ENCODE peak calls at places on chromosomes 13 and 19, in six cellular contexts. R, G, T, P, F and Z are unnamed samples. For H3K4me1, the result is how much of the 10 kb centered on the place peaks cover.

GRCh38 chr13:57629391-57629804 is 2.1 kb upstream of the PCDH17 start:
- DNase-seq in T (no peak), F (peak), P (no peak), R (no peak), G (no peak), Z (no peak)

GRCh38 chr19:47284324-47284899 is 9.7 kb downstream of the INAFM1 start:
- DNase-seq in P (no peak), T (peak), R (no peak), F (no peak), G (no peak), Z (no peak)

GRCh38 chr19:47511128-47511517 is 3.7 kb downstream of the NAPA start:
- DNase-seq in R (peak), G (peak), T (no peak), P (no peak), F (no peak), Z (no peak)

GRCh38 chr13:94710081-94710809 is 2.1 kb downstream of the SOX21 start:
- DNase-seq in T (no peak), R (no peak), F (no peak), G (no peak), P (no peak), Z (no peak)

GRCh38 chr19:29172302-29172701 is 40.6 kb downstream of the UQCRFS1 start:
- DNase-seq in F (no peak), T (no peak), P (no peak), G (no peak), R (no peak), Z (no peak)

GRCh38 chr13:107407074-107407473 is 808.3 kb downstream of the LIG4 start:
- DNase-seq in G (no peak), T (no peak), F (no peak), R (no peak), P (no peak), Z (no peak)

GRCh38 chr13:113764793-113765190 is 5.8 kb downstream of the TMEM255B start:
- DNase-seq in T (no peak), R (peak), P (no peak), G (no peak), F (peak), Z (no peak)

GRCh38 chr19:35816262-35816661 is 3.6 kb upstream of the PRODH2 start:
- DNase-seq in T (no peak), R (no peak), P (no peak), G (no peak), F (no peak), Z (no peak)

GRCh38 chr19:4455742-4456565 is 1.6 kb downstream of the UBXN6 start:
- DNase-seq in G (peak), F (peak), R (peak), P (no peak), T (peak), Z (no peak)

GRCh38 chr19:17942181-17942580 is 9.4 kb downstream of the CCDC124 start:
- DNase-seq in F (no peak), G (no peak), R (no peak), T (no peak), P (no peak), Z (no peak)

GRCh38 chr13:66965146-66965545 is 265.0 kb downstream of the PCDH9 start:
- DNase-seq in T (no peak), F (no peak), R (no peak), P (no peak), G (no peak), Z (no peak)

GRCh38 chr19:46192990-46193650 is 36.4 kb upstream of the IGFL1 start:
- DNase-seq in F (no peak), P (no peak), G (peak), T (peak), R (no peak), Z (peak)

GRCh38 chr19:14479985-14480694 is 5.0 kb upstream of the PTGER1 start:
- DNase-seq in T (peak), P (no peak), R (no peak), F (peak), G (no peak), Z (peak)

GRCh38 chr13:84917252-84917878 is 881.9 kb downstream of the SLITRK6 start:
- DNase-seq in F (no peak), R (no peak), T (peak), P (no peak), G (no peak), Z (no peak)

GRCh38 chr13:90444232-90444631 is 903.3 kb upstream of the MIR17HG start:
- DNase-seq in T (no peak), P (no peak), R (no peak), G (no peak), F (no peak), Z (no peak)

GRCh38 chr13:30125422-30126073 is 181.8 kb downstream of the KATNAL1 start:
- DNase-seq in T (peak), R (peak), P (no peak), G (no peak), F (no peak), Z (no peak)

GRCh38 chr13:32206097-32206740 is 108.9 kb downstream of the ZAR1L start:
- DNase-seq in F (no peak), R (no peak), P (no peak), G (no peak), T (no peak), Z (no peak)

GRCh38 chr13:28159057-28159456 is 20.7 kb downstream of the PAN3 start:
- DNase-seq in R (no peak), G (no peak), F (no peak), T (no peak), P (no peak), Z (no peak)

GRCh38 chr13:51681037-51681678 is 96.9 kb downstream of the WDFY2 start:
- DNase-seq in T (peak), P (no peak), G (no peak), F (no peak), R (no peak), Z (no peak)

GRCh38 chr19:46659151-46660007 is 1.6 kb downstream of the DACT3 start:
- DNase-seq in G (peak), F (peak), R (peak), P (no peak), T (no peak), Z (peak)

GRCh38 chr13:100290165-100290801 is 201.4 kb downstream of the PCCA start:
- DNase-seq in T (no peak), P (no peak), R (no peak), G (no peak), F (no peak), Z (no peak)

GRCh38 chr13:108269601-108270328 is at the start of gene TNFSF13B:
- DNase-seq in R (peak), F (peak), T (peak), G (peak), P (no peak), Z (peak)

GRCh38 chr19:43759515-43759914 is 4.8 kb upstream of the SMG9 start:
- DNase-seq in P (peak), T (peak), G (no peak), R (no peak), F (no peak), Z (no peak)

GRCh38 chr13:51618626-51619025 is 34.4 kb downstream of the WDFY2 start:
- DNase-seq in P (no peak), R (no peak), G (no peak), T (no peak), F (no peak), Z (no peak)

GRCh38 chr13:113949546-113949945 is 24.3 kb downstream of the C13orf46 start:
- DNase-seq in R (no peak), P (no peak), F (no peak), G (peak), T (no peak), Z (peak)

GRCh38 chr19:15508035-15508710 is at the start of gene CYP4F22:
- DNase-seq in R (no peak), P (no peak), F (no peak), G (no peak), T (no peak), Z (no peak)

GRCh38 chr13:42260885-42261654 is 10.9 kb upstream of the AKAP11 start:
- DNase-seq in T (no peak), F (no peak), G (no peak), R (no peak), P (no peak), Z (no peak)

GRCh38 chr19:42109896-42110295 is 22.4 kb downstream of the POU2F2 start:
- DNase-seq in T (no peak), R (no peak), P (no peak), G (no peak), F (no peak), Z (no peak)

GRCh38 chr13:53018690-53019647 is 9.6 kb upstream of the OLFM4 start:
- DNase-seq in T (no peak), R (no peak), G (no peak), F (no peak), P (no peak), Z (no peak)

GRCh38 chr19:39832341-39833083 is 1.4 kb downstream of the DYRK1B start:
- DNase-seq in F (no peak), T (no peak), G (no peak), R (no peak), P (no peak), Z (no peak)

GRCh38 chr13:114194853-114195252 is 15.8 kb downstream of the CFAP97D2 start:
- DNase-seq in T (no peak), P (no peak), R (no peak), F (no peak), G (no peak), Z (no peak)

GRCh38 chr13:22703601-22704209 is 477.1 kb upstream of the SGCG start:
- DNase-seq in P (peak), F (no peak), R (no peak), G (no peak), T (no peak), Z (no peak)

GRCh38 chr19:7159105-7159933 is 89.8 kb downstream of the ZNF557 start:
- DNase-seq in G (peak), P (no peak), T (peak), R (peak), F (no peak), Z (no peak)

GRCh38 chr13:47639716-47640447 is 361.2 kb downstream of the SUCLA2 start:
- DNase-seq in F (no peak), R (no peak), T (no peak), G (no peak), P (no peak), Z (no peak)

DNA sequence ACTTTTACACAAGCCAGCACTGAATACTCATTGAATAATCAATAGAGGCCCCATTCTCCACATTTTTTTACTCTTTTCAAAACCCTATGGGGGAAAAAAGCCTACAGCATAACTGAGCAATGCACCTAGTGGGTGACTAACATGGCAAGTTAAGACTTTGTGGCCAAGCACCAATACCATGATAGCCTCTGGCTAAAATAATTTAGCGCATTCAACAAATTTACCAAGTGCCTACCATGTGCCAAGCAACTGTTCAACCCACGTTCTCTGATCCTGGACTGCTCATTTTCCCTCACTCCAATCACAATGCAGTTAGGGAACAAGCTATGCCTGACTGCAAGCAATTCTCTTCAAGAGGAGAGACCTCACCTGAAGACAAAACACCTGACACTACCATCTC is 3.0 kb downstream of the ANKRD10 start:
- DNase-seq in R (no peak), G (no peak), P (no peak), F (no peak), T (peak), Z (no peak)
- H3K4me1 ChIP-seq in R (under half), G (half or more), P (half or more), F (half or more), T (under half), Z (under half)

DNA sequence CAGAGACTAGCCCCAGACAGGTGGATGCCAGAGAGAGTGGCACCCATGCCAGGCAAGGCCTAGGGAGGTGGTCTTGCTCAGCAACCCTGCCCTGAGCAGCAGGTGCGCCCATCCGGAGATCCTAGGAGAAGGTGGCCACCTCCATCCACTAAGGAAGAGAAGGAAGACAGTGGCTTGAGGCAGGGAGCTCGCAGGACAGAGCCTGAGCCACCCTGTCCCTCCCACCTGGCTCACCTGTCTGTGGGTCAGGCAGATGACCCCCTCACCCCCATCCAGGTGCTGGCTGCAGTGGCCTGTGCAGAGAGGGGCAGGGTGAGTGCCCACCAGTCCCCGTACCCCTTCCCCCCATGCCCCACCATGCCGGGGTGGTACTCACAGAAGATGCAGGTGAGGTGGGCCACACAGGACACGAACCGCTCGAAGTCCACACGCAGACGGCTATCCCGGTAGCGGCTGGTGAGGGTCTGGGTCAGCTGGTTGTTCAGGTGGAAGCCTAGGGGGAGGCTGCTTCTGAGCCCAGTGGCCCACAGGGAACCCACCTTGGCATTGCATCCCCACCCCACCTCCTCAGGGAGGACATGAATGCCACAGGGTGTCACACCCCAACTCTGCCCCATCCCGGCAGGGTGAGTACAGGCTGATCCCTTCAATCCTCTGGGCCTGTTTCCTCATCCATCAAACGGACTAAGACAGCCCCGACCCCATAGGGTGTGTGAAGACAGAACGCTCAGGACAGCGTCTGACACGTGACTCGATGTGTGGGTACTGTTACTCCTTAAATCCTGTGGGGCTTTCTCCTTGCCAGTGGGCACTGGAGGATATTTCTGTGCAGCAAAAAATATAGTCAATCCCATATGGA is 13.3 kb downstream of the CAPN12 start:
- DNase-seq in G (no peak), P (no peak), F (peak), R (peak), T (no peak), Z (peak)
- TF ChIP-seq CTCF in G (no peak), P (no peak), F (no peak), R (no peak), T (no peak), Z (no peak)

DNA sequence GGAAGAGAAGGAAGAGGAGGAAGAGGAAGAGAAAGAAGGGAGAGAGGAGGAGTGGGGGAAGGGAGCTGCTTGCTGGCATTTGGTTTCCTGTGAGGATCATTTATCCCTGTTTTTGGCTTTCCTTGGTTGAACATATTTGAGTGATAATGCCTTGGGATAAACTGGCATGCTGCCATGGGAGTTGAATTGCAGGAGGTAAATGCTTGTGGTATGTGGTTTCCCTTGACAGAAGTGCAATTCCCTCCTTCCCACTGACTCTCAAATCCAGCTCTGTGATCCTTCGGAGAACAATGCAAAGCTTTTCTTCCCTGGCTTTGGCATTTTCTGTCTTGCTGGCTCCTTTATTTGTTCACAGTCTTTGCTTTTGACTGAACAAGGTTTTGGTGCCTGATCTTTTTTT is 27.2 kb upstream of the CBY2 start:
- DNase-seq in F (no peak), P (no peak), R (no peak), G (no peak), T (peak), Z (no peak)
- H3K4me1 ChIP-seq in F (under half), P (under half), R (under half), G (under half), T (under half), Z (under half)

GRCh38 chr19:2110822-2111221 is 14.1 kb downstream of the IZUMO4 start:
- DNase-seq in R (no peak), T (no peak), F (no peak), P (no peak), G (no peak), Z (no peak)
- TF ChIP-seq CTCF in R (no peak), T (no peak), F (no peak), P (peak), G (no peak), Z (no peak)

DNA sequence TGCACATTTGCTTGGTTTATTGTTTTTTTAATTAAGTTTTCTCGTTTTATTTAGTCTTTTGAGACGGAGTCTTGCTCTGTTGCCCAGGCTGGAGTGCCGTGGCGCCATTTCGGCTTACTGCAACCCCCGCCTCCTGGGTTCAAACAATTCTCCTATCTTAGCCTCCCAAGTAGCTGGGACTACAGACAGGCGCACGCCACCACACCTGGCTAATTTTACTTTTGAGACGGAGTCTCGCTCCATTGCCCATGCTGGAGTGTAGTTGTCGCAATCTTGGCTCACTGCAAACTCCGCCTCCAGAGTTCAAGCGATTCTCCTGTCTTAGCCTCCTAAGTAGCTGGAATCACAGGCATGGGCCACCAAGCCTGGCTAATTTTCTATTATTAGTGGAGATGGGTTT is 1.3 kb downstream of the RPS9 start:
- DNase-seq in P (no peak), R (no peak), G (no peak), T (no peak), F (no peak), Z (no peak)
- H3K4me1 ChIP-seq in P (under half), R (under half), G (half or more), T (under half), F (half or more), Z (half or more)